ENCODE peak calls at places on chromosomes 13 and 19, in seven cellular contexts. T is OCI-M1, H is GM12865, G is IMR-90, Z is tibial nerve, B is HFF-Myc, A is hypothalamus. Q is an unnamed sample.
A peak's percentile ranks its signal among the peaks of the same experiment; 100 is the strongest.

GRCh38 chr13:76886292-76887061 is at the start of gene KCTD12:
- DNase-seq in H (peak; percentile 92), Z (peak; percentile 78), B (peak; percentile 35), T (peak; percentile 72), G (peak; percentile 73), A (peak; percentile 36), Q (peak; percentile 88)

GRCh38 chr19:18898081-18898532 is 2.1 kb upstream of the CERS1 start:
- DNase-seq in B (no peak), H (no peak), A (no peak), Z (no peak), T (peak; percentile 75), G (no peak), Q (no peak)

GRCh38 chr13:29847501-29847983 is 2.9 kb downstream of the UBL3 start:
- DNase-seq in H (no peak), A (no peak), T (no peak), G (peak; percentile 64), Z (peak; percentile 14), B (no peak), Q (no peak)

GRCh38 chr13:46176756-46177155 is 5.2 kb downstream of the LCP1 start:
- DNase-seq in B (no peak), G (no peak), Z (peak; percentile 30), A (no peak), T (peak; percentile 94), H (peak; percentile 87), Q (no peak)

GRCh38 chr19:48341006-48341405 is 15.7 kb downstream of the EMP3 start:
- DNase-seq in G (peak; percentile 61), B (no peak), Z (no peak), A (no peak), H (no peak), T (no peak), Q (no peak)

GRCh38 chr13:29065142-29065541 is 245.0 kb downstream of the MTUS2 start:
- DNase-seq in B (no peak), A (no peak), T (no peak), G (no peak), H (peak; percentile 44), Z (no peak), Q (no peak)

GRCh38 chr13:48976677-48977625 is 1.2 kb downstream of the FNDC3A start:
- DNase-seq in B (no peak), A (no peak), G (no peak), H (peak; percentile 24), T (peak; percentile 64), Z (peak; percentile 38), Q (peak; percentile 83)

GRCh38 chr13:84847107-84847506 is 952.1 kb downstream of the SLITRK6 start:
- DNase-seq in H (no peak), T (no peak), A (no peak), B (no peak), Z (no peak), G (no peak), Q (no peak)

GRCh38 chr13:74406439-74406838 is 272.2 kb upstream of the KLF12 start:
- DNase-seq in T (no peak), H (no peak), G (no peak), A (no peak), B (no peak), Z (no peak), Q (no peak)

GRCh38 chr19:18846862-18847515 is 15.2 kb downstream of the UPF1 start:
- DNase-seq in G (peak; percentile 69), B (peak; percentile 61), Z (peak; percentile 83), A (peak; percentile 20), T (peak; percentile 67), H (peak; percentile 78), Q (peak; percentile 66)

GRCh38 chr13:83941669-83942335 is 59.5 kb upstream of the SLITRK1 start:
- DNase-seq in A (no peak), H (no peak), Z (no peak), B (peak; percentile 2), G (no peak), T (no peak), Q (no peak)

GRCh38 chr19:16366056-16366432 is 41.4 kb downstream of the KLF2 start:
- DNase-seq in G (no peak), B (no peak), A (no peak), H (no peak), T (no peak), Z (no peak), Q (no peak)

GRCh38 chr13:33375421-33375820 is 89.9 kb upstream of the STARD13 start:
- DNase-seq in Z (no peak), G (no peak), T (peak; percentile 6), B (no peak), A (no peak), H (no peak), Q (no peak)

GRCh38 chr13:76619631-76620030 is 266.6 kb downstream of the KCTD12 start:
- DNase-seq in Z (no peak), H (no peak), A (no peak), B (no peak), G (no peak), T (no peak), Q (no peak)

GRCh38 chr13:113297370-113297871 is 382 bp downstream of the LAMP1 start:
- DNase-seq in B (no peak), T (peak; percentile 31), H (peak; percentile 79), Z (no peak), A (no peak), G (no peak), Q (peak; percentile 33)

GRCh38 chr19:35959040-35959967 is 23.1 kb downstream of the LRFN3 start:
- DNase-seq in H (no peak), T (no peak), A (no peak), B (no peak), G (no peak), Z (no peak), Q (peak; percentile 40)

GRCh38 chr19:13100031-13100588 is 2.5 kb downstream of the LYL1 start:
- DNase-seq in G (no peak), B (no peak), A (no peak), H (peak; percentile 92), Z (no peak), T (peak; percentile 69), Q (no peak)

GRCh38 chr19:7637374-7638256 is 705 bp downstream of the STXBP2 start:
- DNase-seq in G (no peak), A (no peak), Z (no peak), H (peak; percentile 69), B (no peak), T (peak; percentile 66), Q (peak; percentile 67)

GRCh38 chr13:34037636-34038325 is 219.8 kb downstream of the RFC3 start:
- DNase-seq in A (no peak), B (no peak), Z (no peak), G (no peak), T (no peak), H (peak; percentile 36), Q (no peak)

GRCh38 chr19:54560881-54561385 is 12.7 kb upstream of the LILRA2 start:
- DNase-seq in Z (no peak), B (no peak), H (no peak), T (no peak), G (no peak), A (no peak), Q (no peak)

GRCh38 chr13:96822900-96823299 is 171.4 kb downstream of the OXGR1 start:
- DNase-seq in Z (no peak), A (no peak), H (peak; percentile 22), B (no peak), T (peak; percentile 62), G (no peak), Q (no peak)

GRCh38 chr19:23381114-23381513 is 14.2 kb downstream of the ZNF91 start:
- DNase-seq in T (no peak), H (no peak), A (no peak), Z (no peak), B (no peak), G (no peak), Q (no peak)

Q was measured in left colon.